ENCODE peak calls at places on chromosomes 4 and X, in eight cellular contexts. One of them, this sample, is unnamed.

GRCh38 chr4:20126906-20127305 is 124.8 kb upstream of the SLIT2 start:
- DNase-seq in T-helper 1 cell: no peak
- DNase-seq in activated T-helper 1 cell treated with Interleukin-2 at 50 U/mL for 16 hours: no peak
- DNase-seq in SW480: no peak
- DNase-seq in C1 segment of cervical spinal cord: no peak
- DNase-seq in HCEC 1CT: peak
- DNase-seq in activated T-cell treated with anti-CD3 and anti-CD28 coated beads for 48 hours: no peak
- DNase-seq in brain microvascular endothelial cell: peak
- DNase-seq in this sample: peak

GRCh38 chr4:76620723-76621463 is 185.9 kb downstream of the SHROOM3 start:
- DNase-seq in C1 segment of cervical spinal cord: no peak
- DNase-seq in activated T-helper 1 cell treated with Interleukin-2 at 50 U/mL for 16 hours: no peak
- DNase-seq in brain microvascular endothelial cell: no peak
- DNase-seq in HCEC 1CT: no peak
- DNase-seq in T-helper 1 cell: no peak
- DNase-seq in SW480: no peak
- DNase-seq in activated T-cell treated with anti-CD3 and anti-CD28 coated beads for 48 hours: no peak
- DNase-seq in this sample: no peak

GRCh38 chrX:109624022-109624421 is 950 bp downstream of the KCNE5 start:
- DNase-seq in brain microvascular endothelial cell: no peak
- DNase-seq in C1 segment of cervical spinal cord: no peak
- DNase-seq in activated T-cell treated with anti-CD3 and anti-CD28 coated beads for 48 hours: no peak
- DNase-seq in HCEC 1CT: no peak
- DNase-seq in SW480: no peak
- DNase-seq in T-helper 1 cell: no peak
- DNase-seq in activated T-helper 1 cell treated with Interleukin-2 at 50 U/mL for 16 hours: no peak
- DNase-seq in this sample: no peak

GRCh38 chrX:57607295-57608187 is 15.7 kb downstream of the ZXDB start:
- DNase-seq in SW480: no peak
- DNase-seq in C1 segment of cervical spinal cord: no peak
- DNase-seq in activated T-helper 1 cell treated with Interleukin-2 at 50 U/mL for 16 hours: no peak
- DNase-seq in HCEC 1CT: no peak
- DNase-seq in T-helper 1 cell: no peak
- DNase-seq in activated T-cell treated with anti-CD3 and anti-CD28 coated beads for 48 hours: no peak
- DNase-seq in brain microvascular endothelial cell: no peak
- DNase-seq in this sample: no peak

GRCh38 chr4:5503295-5503694 is 205.1 kb downstream of the EVC2 start:
- DNase-seq in C1 segment of cervical spinal cord: no peak
- DNase-seq in T-helper 1 cell: no peak
- DNase-seq in activated T-cell treated with anti-CD3 and anti-CD28 coated beads for 48 hours: no peak
- DNase-seq in SW480: no peak
- DNase-seq in activated T-helper 1 cell treated with Interleukin-2 at 50 U/mL for 16 hours: no peak
- DNase-seq in brain microvascular endothelial cell: no peak
- DNase-seq in HCEC 1CT: no peak
- DNase-seq in this sample: no peak

GRCh38 chrX:133921764-133922389 is 63.5 kb downstream of the GPC3 start:
- DNase-seq in activated T-helper 1 cell treated with Interleukin-2 at 50 U/mL for 16 hours: no peak
- DNase-seq in HCEC 1CT: no peak
- DNase-seq in activated T-cell treated with anti-CD3 and anti-CD28 coated beads for 48 hours: peak
- DNase-seq in brain microvascular endothelial cell: peak
- DNase-seq in C1 segment of cervical spinal cord: no peak
- DNase-seq in T-helper 1 cell: no peak
- DNase-seq in SW480: peak
- DNase-seq in this sample: no peak

GRCh38 chr4:21742326-21742725 is 206.2 kb downstream of the KCNIP4 start:
- DNase-seq in HCEC 1CT: no peak
- DNase-seq in brain microvascular endothelial cell: no peak
- DNase-seq in SW480: no peak
- DNase-seq in T-helper 1 cell: no peak
- DNase-seq in C1 segment of cervical spinal cord: no peak
- DNase-seq in activated T-cell treated with anti-CD3 and anti-CD28 coated beads for 48 hours: no peak
- DNase-seq in activated T-helper 1 cell treated with Interleukin-2 at 50 U/mL for 16 hours: no peak
- DNase-seq in this sample: no peak

GRCh38 chr4:109658871-109659410 is 44.3 kb downstream of the CASP6 start:
- DNase-seq in SW480: no peak
- DNase-seq in HCEC 1CT: no peak
- DNase-seq in T-helper 1 cell: no peak
- DNase-seq in brain microvascular endothelial cell: no peak
- DNase-seq in C1 segment of cervical spinal cord: no peak
- DNase-seq in activated T-helper 1 cell treated with Interleukin-2 at 50 U/mL for 16 hours: no peak
- DNase-seq in activated T-cell treated with anti-CD3 and anti-CD28 coated beads for 48 hours: no peak
- DNase-seq in this sample: no peak

GRCh38 chr4:84814100-84814750 is 152.3 kb downstream of the WDFY3 start:
- DNase-seq in activated T-helper 1 cell treated with Interleukin-2 at 50 U/mL for 16 hours: no peak
- DNase-seq in C1 segment of cervical spinal cord: no peak
- DNase-seq in HCEC 1CT: peak
- DNase-seq in T-helper 1 cell: no peak
- DNase-seq in SW480: peak
- DNase-seq in activated T-cell treated with anti-CD3 and anti-CD28 coated beads for 48 hours: no peak
- DNase-seq in brain microvascular endothelial cell: peak
- DNase-seq in this sample: peak

GRCh38 chr4:4387531-4388311 is 819 bp downstream of the NSG1 start:
- DNase-seq in activated T-helper 1 cell treated with Interleukin-2 at 50 U/mL for 16 hours: no peak
- DNase-seq in T-helper 1 cell: no peak
- DNase-seq in activated T-cell treated with anti-CD3 and anti-CD28 coated beads for 48 hours: no peak
- DNase-seq in C1 segment of cervical spinal cord: no peak
- DNase-seq in SW480: no peak
- DNase-seq in brain microvascular endothelial cell: no peak
- DNase-seq in HCEC 1CT: no peak
- DNase-seq in this sample: no peak

GRCh38 chr4:144451771-144452170 is 194.2 kb upstream of the HHIP start:
- DNase-seq in activated T-cell treated with anti-CD3 and anti-CD28 coated beads for 48 hours: no peak
- DNase-seq in HCEC 1CT: no peak
- DNase-seq in SW480: no peak
- DNase-seq in brain microvascular endothelial cell: no peak
- DNase-seq in T-helper 1 cell: no peak
- DNase-seq in activated T-helper 1 cell treated with Interleukin-2 at 50 U/mL for 16 hours: no peak
- DNase-seq in C1 segment of cervical spinal cord: no peak
- DNase-seq in this sample: no peak

GRCh38 chr4:176376032-176376614 is 56.4 kb downstream of the SPCS3 start:
- DNase-seq in activated T-helper 1 cell treated with Interleukin-2 at 50 U/mL for 16 hours: no peak
- DNase-seq in T-helper 1 cell: no peak
- DNase-seq in activated T-cell treated with anti-CD3 and anti-CD28 coated beads for 48 hours: no peak
- DNase-seq in brain microvascular endothelial cell: no peak
- DNase-seq in HCEC 1CT: peak
- DNase-seq in SW480: peak
- DNase-seq in C1 segment of cervical spinal cord: no peak
- DNase-seq in this sample: peak

GRCh38 chrX:152897216-152898144 is at the start of gene ZNF185:
- DNase-seq in C1 segment of cervical spinal cord: no peak
- DNase-seq in SW480: peak
- DNase-seq in T-helper 1 cell: no peak
- DNase-seq in HCEC 1CT: no peak
- DNase-seq in activated T-cell treated with anti-CD3 and anti-CD28 coated beads for 48 hours: no peak
- DNase-seq in activated T-helper 1 cell treated with Interleukin-2 at 50 U/mL for 16 hours: no peak
- DNase-seq in brain microvascular endothelial cell: no peak
- DNase-seq in this sample: peak

GRCh38 chr4:77153016-77153415 is 4.0 kb upstream of the CCNG2 start:
- DNase-seq in HCEC 1CT: no peak
- DNase-seq in activated T-cell treated with anti-CD3 and anti-CD28 coated beads for 48 hours: no peak
- DNase-seq in C1 segment of cervical spinal cord: no peak
- DNase-seq in SW480: no peak
- DNase-seq in T-helper 1 cell: no peak
- DNase-seq in brain microvascular endothelial cell: no peak
- DNase-seq in activated T-helper 1 cell treated with Interleukin-2 at 50 U/mL for 16 hours: no peak
- DNase-seq in this sample: no peak

GRCh38 chr4:121728066-121728465 is 31.3 kb upstream of the ANXA5 start:
- DNase-seq in activated T-helper 1 cell treated with Interleukin-2 at 50 U/mL for 16 hours: no peak
- DNase-seq in T-helper 1 cell: no peak
- DNase-seq in brain microvascular endothelial cell: peak
- DNase-seq in activated T-cell treated with anti-CD3 and anti-CD28 coated beads for 48 hours: no peak
- DNase-seq in C1 segment of cervical spinal cord: no peak
- DNase-seq in HCEC 1CT: peak
- DNase-seq in SW480: no peak
- DNase-seq in this sample: peak

GRCh38 chr4:156827519-156827918 is 144.1 kb downstream of the PDGFC start:
- DNase-seq in HCEC 1CT: no peak
- DNase-seq in activated T-helper 1 cell treated with Interleukin-2 at 50 U/mL for 16 hours: no peak
- DNase-seq in brain microvascular endothelial cell: no peak
- DNase-seq in activated T-cell treated with anti-CD3 and anti-CD28 coated beads for 48 hours: no peak
- DNase-seq in T-helper 1 cell: no peak
- DNase-seq in SW480: no peak
- DNase-seq in C1 segment of cervical spinal cord: no peak
- DNase-seq in this sample: no peak